ENCODE peak calls at places on chromosomes 6 and 20, in six cellular contexts. G, V, I, U, R and N are unnamed samples.

GRCh38 chr20:11248691-11249178 is 574.9 kb upstream of the JAG1 start:
- DNase-seq in U (no peak), G (no peak), R (no peak), V (no peak), I (no peak), N (no peak)

GRCh38 chr6:152404936-152405595 is 232.1 kb downstream of the SYNE1 start:
- DNase-seq in R (no peak), V (no peak), G (no peak), U (no peak), I (no peak), N (no peak)

GRCh38 chr20:17485017-17485416 is 46.2 kb downstream of the BFSP1 start:
- DNase-seq in I (no peak), U (no peak), R (no peak), V (no peak), G (no peak), N (no peak)

GRCh38 chr20:49448917-49449316 is 33.6 kb downstream of the KCNB1 start:
- DNase-seq in I (no peak), R (no peak), V (no peak), G (peak), U (no peak), N (no peak)

GRCh38 chr20:19858972-19859371 is 100.9 kb downstream of the RIN2 start:
- DNase-seq in V (no peak), U (no peak), R (no peak), G (no peak), I (no peak), N (no peak)

GRCh38 chr6:108541843-108542795 is 18.6 kb upstream of the FOXO3 start:
- DNase-seq in V (peak), I (peak), U (peak), R (no peak), G (peak), N (no peak)

GRCh38 chr6:169723991-169724553 is at the start of gene PHF10:
- DNase-seq in I (no peak), V (no peak), U (peak), R (no peak), G (peak), N (peak)

GRCh38 chr20:24164360-24164759 is 175.8 kb upstream of the GGTLC1 start:
- DNase-seq in G (peak), U (no peak), I (peak), R (no peak), V (peak), N (no peak)

GRCh38 chr6:34027445-34027936 is 118.4 kb downstream of the GRM4 start:
- DNase-seq in I (peak), V (peak), G (peak), U (peak), R (no peak), N (peak)

GRCh38 chr6:121485359-121485809 is 49.9 kb downstream of the GJA1 start:
- DNase-seq in R (no peak), G (no peak), I (no peak), U (no peak), V (no peak), N (no peak)

GRCh38 chr20:62365814-62366369 is 1.2 kb downstream of the LAMA5 start:
- DNase-seq in G (peak), I (no peak), U (no peak), R (no peak), V (no peak), N (no peak)

GRCh38 chr20:13232999-13233398 is 11.9 kb downstream of the ISM1 start:
- DNase-seq in V (no peak), I (no peak), U (no peak), G (no peak), R (no peak), N (no peak)

GRCh38 chr6:139577124-139577800 is 202.8 kb upstream of the CITED2 start:
- DNase-seq in R (no peak), G (no peak), U (no peak), I (no peak), V (no peak), N (no peak)

GRCh38 chr6:36851149-36851614 is 11.9 kb upstream of the CPNE5 start:
- DNase-seq in R (no peak), G (peak), U (no peak), I (peak), V (peak), N (no peak)

GRCh38 chr6:108489699-108490098 is 71.0 kb upstream of the FOXO3 start:
- DNase-seq in I (no peak), G (no peak), R (no peak), V (no peak), U (no peak), N (no peak)

GRCh38 chr6:48922837-48923236 is 540.2 kb downstream of the MMUT start:
- DNase-seq in V (no peak), I (no peak), R (no peak), U (no peak), G (no peak), N (no peak)

GRCh38 chr6:167293590-167294091 is 2.5 kb downstream of the UNC93A start:
- DNase-seq in I (no peak), V (no peak), G (no peak), U (no peak), R (no peak), N (no peak)

GRCh38 chr6:1406306-1407058 is 17.1 kb downstream of the FOXF2 start:
- DNase-seq in U (no peak), G (no peak), V (no peak), R (no peak), I (no peak), N (no peak)

GRCh38 chr20:52060794-52061714 is 130.5 kb downstream of the ZFP64 start:
- DNase-seq in U (no peak), R (no peak), V (no peak), I (peak), G (peak), N (no peak)

GRCh38 chr6:105646391-105646867 is 243.5 kb upstream of the PREP start:
- DNase-seq in R (peak), G (no peak), V (no peak), I (no peak), U (peak), N (no peak)

GRCh38 chr20:59006167-59006863 is 739 bp downstream of the CTSZ start:
- DNase-seq in R (no peak), I (no peak), V (no peak), U (no peak), G (no peak), N (no peak)

GRCh38 chr20:62875419-62876355 is 14.1 kb upstream of the TCFL5 start:
- DNase-seq in U (no peak), G (peak), I (peak), R (no peak), V (no peak), N (no peak)

GRCh38 chr20:46715292-46715756 is 5.9 kb downstream of the SLC2A10 start:
- DNase-seq in V (no peak), R (no peak), G (no peak), U (no peak), I (no peak), N (no peak)

GRCh38 chr20:31987744-31988143 is 19.8 kb downstream of the XKR7 start:
- DNase-seq in U (no peak), G (no peak), R (no peak), I (peak), V (no peak), N (no peak)

GRCh38 chr6:106556368-106556960 is 72.8 kb downstream of the RTN4IP1 start:
- DNase-seq in R (no peak), V (no peak), G (no peak), U (no peak), I (peak), N (no peak)

GRCh38 chr6:32794510-32794909 is 22.3 kb downstream of the HLA-DOB start:
- DNase-seq in G (no peak), U (no peak), I (no peak), V (no peak), R (no peak), N (no peak)

GRCh38 chr6:142695016-142695415 is 250.0 kb downstream of the HIVEP2 start:
- DNase-seq in I (no peak), U (no peak), R (no peak), V (no peak), G (no peak), N (no peak)

GRCh38 chr6:39263299-39264037 is 34.2 kb upstream of the KCNK5 start:
- DNase-seq in R (no peak), U (no peak), I (no peak), G (no peak), V (no peak), N (no peak)

GRCh38 chr6:42545226-42545773 is 18.5 kb upstream of the UBR2 start:
- DNase-seq in G (no peak), U (no peak), V (no peak), R (no peak), I (no peak), N (no peak)

GRCh38 chr20:48784273-48784641 is 43.5 kb downstream of the PREX1 start:
- DNase-seq in G (no peak), R (no peak), I (no peak), V (no peak), U (no peak), N (no peak)

GRCh38 chr6:49849121-49849907 is 17.0 kb downstream of the CRISP1 start:
- DNase-seq in G (peak), I (peak), R (no peak), V (no peak), U (no peak), N (no peak)

GRCh38 chr6:51459958-51460357 is 627.5 kb downstream of the PKHD1 start:
- DNase-seq in R (peak), I (no peak), U (peak), G (no peak), V (no peak), N (no peak)

GRCh38 chr20:25310268-25310920 is 62.5 kb downstream of the PYGB start:
- DNase-seq in U (peak), I (peak), G (peak), R (peak), V (no peak), N (no peak)
- TF ChIP-seq POLR2A in U (no peak), I (no peak), G (no peak), R (peak), V (no peak), N (peak)

DNA sequence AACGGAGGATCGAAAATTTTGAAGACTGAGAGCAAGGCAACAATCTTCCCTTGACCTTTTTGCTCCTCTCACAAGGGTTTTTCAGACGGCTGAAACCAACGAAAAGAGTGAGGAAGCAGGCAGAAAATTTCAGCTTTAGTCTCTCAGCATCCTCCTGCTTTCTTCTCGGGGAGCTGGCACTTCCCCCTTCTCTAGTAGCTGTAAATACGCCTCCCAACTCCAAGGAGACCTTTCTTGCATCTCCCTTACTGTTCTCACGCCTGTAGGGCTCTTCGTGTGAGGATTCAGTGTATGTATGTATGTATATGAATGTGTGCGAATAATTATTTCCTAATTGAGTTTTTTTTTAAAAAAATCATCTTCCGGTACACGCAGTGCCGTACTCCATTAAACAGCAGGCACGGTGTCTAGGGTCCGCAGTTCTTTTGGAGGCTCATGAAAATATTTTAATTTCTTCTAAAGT is 85.3 kb downstream of the HFE start:
- DNase-seq in V (no peak), I (no peak), R (no peak), G (peak), U (no peak), N (no peak)
- TF ChIP-seq POLR2AphosphoS5 in V (no peak), I (no peak), R (peak), G (peak), U (peak), N (no peak)

GRCh38 chr6:127768745-127769144 is 132.1 kb downstream of the THEMIS start:
- DNase-seq in I (no peak), R (no peak), V (no peak), G (no peak), U (no peak), N (no peak)

GRCh38 chr6:127762284-127762683 is 138.6 kb downstream of the THEMIS start:
- DNase-seq in U (no peak), G (no peak), I (no peak), V (no peak), R (no peak), N (no peak)

GRCh38 chr6:127765949-127766348 is 134.9 kb downstream of the THEMIS start:
- DNase-seq in V (no peak), R (no peak), U (no peak), G (no peak), I (no peak), N (no peak)

DNA sequence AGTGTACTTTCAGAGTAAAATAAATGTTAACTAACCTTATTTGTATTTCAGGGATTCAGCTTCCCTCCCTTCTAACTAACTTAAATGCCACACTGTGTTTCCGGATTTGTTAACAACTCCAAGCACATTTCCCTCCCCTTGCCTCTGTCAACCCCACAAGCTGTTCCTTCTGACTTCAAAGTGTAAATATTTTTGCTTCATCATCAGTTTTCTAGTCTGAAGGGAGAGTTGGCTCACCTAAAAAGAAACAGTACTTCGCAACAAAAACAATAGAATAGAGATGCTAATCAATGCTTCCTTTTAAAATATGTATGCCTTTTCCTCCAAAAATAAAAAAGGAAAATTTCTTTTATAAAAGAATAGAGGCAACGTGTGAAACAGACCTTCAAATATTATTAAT is 132.6 kb downstream of the THEMIS start:
- DNase-seq in V (no peak), R (no peak), G (no peak), U (no peak), I (no peak), N (no peak)
- TF ChIP-seq TAF1 in V (no peak), R (no peak), G (no peak), U (no peak), I (no peak), N (no peak)

DNA sequence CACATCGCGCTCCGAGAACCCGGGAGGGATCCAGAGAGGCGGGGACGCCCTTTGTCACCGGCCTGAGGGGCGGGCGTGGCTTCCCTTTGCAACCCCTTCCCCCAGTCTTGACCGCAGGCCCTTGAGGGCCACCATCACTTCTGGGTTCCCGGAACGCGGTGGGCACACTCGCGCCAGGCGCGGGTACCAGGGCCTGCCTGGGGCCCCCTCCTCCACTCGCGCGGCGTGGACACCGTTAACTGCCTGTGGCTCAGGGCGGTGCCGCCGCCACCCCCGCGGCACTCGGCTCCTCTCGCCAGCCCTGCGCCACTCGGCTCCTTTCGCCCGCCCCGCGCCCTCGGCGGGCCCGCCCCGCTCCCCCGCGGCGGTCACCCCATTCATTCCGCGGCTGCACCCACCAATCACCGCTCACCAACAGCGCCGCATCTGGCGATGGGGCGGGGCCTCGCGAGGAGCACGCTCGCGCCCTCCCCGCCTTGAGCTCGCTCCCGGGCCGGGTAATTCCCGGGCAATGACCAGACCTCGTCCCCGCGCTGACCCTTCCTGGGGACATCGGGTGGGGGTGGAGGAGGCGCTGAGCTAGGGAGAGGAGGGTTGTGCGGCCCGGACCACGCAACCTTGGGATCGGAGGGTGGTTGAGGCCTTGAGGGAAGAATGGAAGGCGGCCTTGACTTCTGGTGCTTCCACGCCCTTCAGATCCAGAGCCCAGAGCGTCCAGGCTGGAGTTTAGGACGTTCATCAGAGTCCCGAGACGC is 10.5 kb upstream of the ELOVL5 start:
- DNase-seq in I (peak), U (peak), R (peak), G (peak), V (peak), N (peak)
- TF ChIP-seq POLR2A in I (peak), U (no peak), R (peak), G (peak), V (peak), N (peak)

GRCh38 chr20:1569417-1569861 is 11.9 kb upstream of the SIRPD start:
- DNase-seq in I (peak), V (no peak), G (peak), R (no peak), U (no peak), N (no peak)
- TF ChIP-seq POLR2AphosphoS5 in I (no peak), V (no peak), G (no peak), R (no peak), U (no peak), N (no peak)

GRCh38 chr6:130307752-130308361 is 58.0 kb upstream of the TMEM200A start:
- DNase-seq in U (no peak), G (no peak), I (peak), R (no peak), V (no peak), N (no peak)
- TF ChIP-seq TAF1 in U (no peak), G (no peak), I (no peak), R (no peak), V (no peak), N (no peak)

GRCh38 chr20:36745927-36746659 is at the start of gene NDRG3:
- DNase-seq in U (peak), V (peak), I (peak), G (peak), R (peak), N (peak)
- TF ChIP-seq POLR2A in U (peak), V (no peak), I (peak), G (peak), R (peak), N (peak)

GRCh38 chr6:158789115-158789917 is 29.9 kb downstream of the EZR start:
- DNase-seq in R (no peak), U (no peak), G (no peak), V (no peak), I (no peak), N (no peak)
- TF ChIP-seq POLR2AphosphoS5 in R (no peak), U (no peak), G (no peak), V (no peak), I (no peak), N (peak)